ENCODE peak calls at places on chromosomes 5 and 9, in seven cellular contexts. V is H9, I is mesenchymal stem cell, M is IMR-90, H is mesendoderm, B is trophoblast cell, K is H1. E is an unnamed sample.

GRCh38 chr9:81737871-81738507 is 48.6 kb upstream of the TLE1 start:
- DNase-seq in K (no peak), B (peak), V (no peak), I (peak), H (peak), M (peak), E (no peak)

GRCh38 chr9:113393281-113393680 is 7.8 kb downstream of the ALAD start:
- DNase-seq in M (no peak), B (no peak), I (no peak), V (no peak), K (no peak), H (no peak), E (no peak)

GRCh38 chr5:14818931-14819790 is 52.4 kb downstream of the ANKH start:
- DNase-seq in I (peak), K (no peak), H (no peak), V (no peak), M (no peak), B (no peak), E (no peak)

GRCh38 chr5:133679534-133679933 is 67.2 kb upstream of the FSTL4 start:
- DNase-seq in K (no peak), V (no peak), B (no peak), M (no peak), I (no peak), H (no peak), E (no peak)

GRCh38 chr5:150763023-150763793 is 4.4 kb upstream of the DCTN4 start:
- DNase-seq in I (peak), B (peak), V (no peak), M (peak), H (no peak), K (no peak), E (no peak)

GRCh38 chr9:13330396-13331004 is 51.0 kb upstream of the MPDZ start:
- DNase-seq in V (no peak), K (no peak), I (no peak), H (peak), M (no peak), B (no peak), E (no peak)

GRCh38 chr5:94692610-94693009 is 74.1 kb downstream of the SLF1 start:
- DNase-seq in H (no peak), B (no peak), V (no peak), I (no peak), M (no peak), K (no peak), E (no peak)

GRCh38 chr5:36880761-36881160 is 4.2 kb downstream of the NIPBL start:
- DNase-seq in H (peak), K (no peak), M (no peak), V (no peak), B (no peak), I (peak), E (no peak)

GRCh38 chr5:119614838-119615237 is 14.5 kb upstream of the FAM170A start:
- DNase-seq in M (no peak), B (no peak), I (no peak), H (no peak), V (no peak), K (no peak), E (no peak)

GRCh38 chr5:178399723-178400115 is 167.1 kb upstream of the PHYKPL start:
- DNase-seq in V (no peak), K (no peak), B (no peak), H (no peak), M (no peak), I (no peak), E (no peak)

GRCh38 chr5:83097582-83098265 is 20.4 kb downstream of the XRCC4 start:
- DNase-seq in I (peak), K (no peak), V (no peak), M (peak), H (no peak), B (no peak), E (no peak)

GRCh38 chr5:160271396-160271795 is 41.0 kb downstream of the CCNJL start:
- DNase-seq in H (peak), V (peak), I (peak), K (no peak), M (no peak), B (no peak), E (no peak)

GRCh38 chr9:95551406-95551805 is 34.6 kb upstream of the PTCH1 start:
- DNase-seq in I (no peak), B (no peak), V (no peak), K (no peak), H (no peak), M (no peak), E (no peak)

GRCh38 chr5:147369742-147370374 is 135.0 kb downstream of the STK32A start:
- DNase-seq in H (no peak), B (no peak), I (peak), K (no peak), M (peak), V (no peak), E (no peak)

DNA sequence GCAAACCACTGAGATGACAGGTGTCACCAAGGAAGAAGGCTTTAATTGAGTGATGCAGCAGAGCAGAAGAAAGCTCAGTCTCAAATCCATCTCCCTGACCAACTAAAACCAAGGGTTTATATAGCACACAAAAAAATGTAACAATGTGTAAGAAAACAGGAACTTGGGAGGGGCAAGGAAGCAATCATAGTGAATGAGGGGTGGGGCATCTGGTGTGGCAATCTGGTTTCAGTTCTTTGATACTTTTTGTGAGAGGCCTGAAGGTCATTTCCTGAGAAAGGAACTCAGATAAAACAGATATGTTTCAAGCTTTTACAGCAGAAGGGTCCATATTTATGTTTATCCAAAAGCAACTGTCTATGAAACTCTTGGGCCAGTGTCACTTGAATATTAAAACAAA is 19.7 kb downstream of the CD180 start:
- DNase-seq in I (no peak), V (no peak), B (no peak), K (no peak), M (no peak), H (no peak), E (no peak)
- H2AK5ac ChIP-seq in I (no peak), V (no peak), B (no peak), K (no peak), M (no peak), H (no peak), E (no peak)

GRCh38 chr5:177186645-177187044 is 53.1 kb downstream of the NSD1 start:
- DNase-seq in M (no peak), I (no peak), K (no peak), V (no peak), B (no peak), H (no peak), E (no peak)

GRCh38 chr5:177189416-177189815 is 55.8 kb downstream of the NSD1 start:
- DNase-seq in V (no peak), I (peak), B (no peak), M (peak), K (no peak), H (no peak), E (no peak)

GRCh38 chr5:177189965-177190364 is 56.4 kb downstream of the NSD1 start:
- DNase-seq in V (no peak), H (no peak), M (no peak), I (no peak), B (peak), K (no peak), E (no peak)

GRCh38 chr5:177185993-177186392 is 52.4 kb downstream of the NSD1 start:
- DNase-seq in I (no peak), K (no peak), M (no peak), B (no peak), V (no peak), H (no peak), E (no peak)

DNA sequence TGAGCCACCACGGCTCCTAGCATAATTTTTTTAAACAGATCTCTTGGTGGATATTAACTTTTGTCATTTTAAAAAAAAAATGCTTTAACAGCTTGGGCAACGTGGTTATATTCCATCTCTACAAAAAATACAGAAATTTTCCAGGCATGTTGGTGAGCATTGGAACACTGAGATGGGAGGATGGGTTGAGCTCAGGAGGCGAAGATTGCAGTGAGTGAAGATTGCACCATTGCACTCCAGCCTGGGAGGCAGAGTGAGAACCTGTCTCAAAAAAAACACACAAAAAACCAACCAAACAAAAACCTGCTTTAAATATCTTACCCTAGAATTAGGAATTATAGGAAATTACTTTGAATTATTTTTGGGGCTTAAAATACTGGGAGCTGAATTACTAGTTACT is 55.2 kb downstream of the NSD1 start:
- DNase-seq in H (no peak), B (no peak), I (no peak), M (no peak), V (no peak), K (no peak), E (no peak)
- H3K18ac ChIP-seq in H (no peak), B (no peak), I (no peak), M (no peak), V (no peak), K (no peak), E (no peak)

DNA sequence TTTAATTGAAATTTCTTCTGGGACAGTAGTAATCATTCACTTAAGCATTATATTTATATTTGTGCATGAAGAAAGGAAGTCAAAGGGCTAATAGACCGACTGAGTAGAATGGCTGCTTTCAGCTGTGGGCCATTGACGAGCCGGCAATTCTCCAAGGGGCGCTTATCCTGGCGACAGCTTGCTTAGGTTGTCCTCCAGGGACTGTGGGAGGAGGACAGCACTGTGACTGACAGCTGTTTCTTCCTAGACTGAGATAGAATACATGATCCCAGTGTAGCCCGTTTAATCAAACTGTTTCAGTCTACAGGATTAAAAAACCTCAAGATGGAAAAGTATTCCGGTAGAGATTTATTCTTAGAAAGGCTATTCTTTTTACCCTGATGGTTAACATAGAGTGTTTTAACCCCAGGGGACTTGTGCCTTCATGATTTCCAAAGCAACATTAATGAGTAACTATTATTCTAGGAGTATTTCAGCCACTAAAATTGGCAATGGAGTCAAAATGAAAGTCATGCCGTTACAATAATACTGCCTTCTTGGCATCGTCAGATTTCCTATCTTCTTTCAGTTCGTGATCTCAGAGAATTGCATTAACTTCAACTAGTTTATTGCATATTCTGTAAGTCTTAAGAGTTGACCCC is 943.0 kb upstream of the WWC1 start:
- DNase-seq in H (no peak), B (no peak), I (no peak), K (no peak), M (no peak), V (no peak), E (no peak)
- H2AK5ac ChIP-seq in H (no peak), B (no peak), I (no peak), K (no peak), M (no peak), V (no peak), E (no peak)

DNA sequence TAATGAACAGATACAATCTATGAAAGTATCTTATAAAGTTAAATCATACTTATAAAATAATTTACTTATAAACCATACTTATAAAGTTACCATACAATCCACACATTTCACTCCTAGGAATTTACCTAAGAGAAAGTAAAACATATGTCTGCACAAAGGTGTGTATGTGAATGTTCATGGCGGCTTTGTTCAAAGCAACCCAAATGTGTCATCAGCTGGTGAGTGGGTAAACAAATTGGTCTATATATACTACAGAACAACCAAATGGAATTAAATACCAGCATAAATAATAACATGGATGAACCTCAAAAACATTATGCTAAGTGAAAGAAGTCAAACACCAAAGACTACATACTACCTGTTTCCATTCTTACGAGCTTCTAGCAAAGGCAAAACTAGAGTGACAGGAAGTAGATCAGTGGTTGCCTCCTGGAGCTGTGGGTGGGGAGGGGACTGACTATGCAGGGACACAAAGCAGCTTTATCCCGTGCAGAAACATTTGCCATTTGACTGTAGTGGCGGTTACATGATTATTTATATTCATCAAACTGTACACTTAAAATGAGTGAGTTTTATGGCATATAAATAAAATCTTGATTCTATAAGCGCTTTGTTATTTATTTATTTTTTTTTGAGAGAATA is 10.6 kb downstream of the TRAF1 start:
- DNase-seq in H (no peak), I (no peak), B (no peak), M (no peak), K (no peak), V (no peak), E (no peak)
- H3K18ac ChIP-seq in H (no peak), I (no peak), B (no peak), M (no peak), K (no peak), V (no peak), E (no peak)

GRCh38 chr5:169716287-169716686 is 79.2 kb downstream of the DOCK2 start:
- DNase-seq in I (peak), M (peak), B (peak), K (no peak), H (peak), V (no peak), E (no peak)

GRCh38 chr5:169710675-169711074 is 73.6 kb downstream of the DOCK2 start:
- DNase-seq in H (no peak), B (no peak), I (no peak), V (no peak), M (no peak), K (no peak), E (no peak)

GRCh38 chr5:169712428-169712827 is 75.4 kb downstream of the DOCK2 start:
- DNase-seq in I (no peak), M (peak), H (no peak), B (no peak), V (no peak), K (no peak), E (no peak)

GRCh38 chr5:169707714-169708113 is 70.6 kb downstream of the DOCK2 start:
- DNase-seq in B (no peak), V (no peak), H (no peak), K (no peak), I (no peak), M (no peak), E (no peak)

DNA sequence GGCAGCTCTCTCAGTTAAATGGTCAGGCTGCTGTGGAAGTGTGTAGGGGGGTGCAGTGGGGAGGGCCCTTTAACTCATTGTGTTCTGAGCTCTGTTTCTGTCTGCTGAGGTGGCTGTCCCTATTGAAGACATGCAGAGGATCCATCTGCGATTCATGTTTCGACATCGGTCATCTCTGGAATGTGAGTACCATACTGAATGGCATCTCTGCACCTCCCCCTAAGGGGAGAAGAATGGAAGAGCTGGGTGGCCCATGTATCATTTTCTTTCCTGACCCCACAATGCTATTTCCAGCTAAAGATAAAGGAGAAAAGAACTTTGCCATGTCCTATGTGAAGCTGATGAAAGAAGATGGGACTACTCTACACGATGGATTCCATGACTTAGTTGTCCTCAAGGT is 74.8 kb downstream of the DOCK2 start:
- DNase-seq in K (no peak), M (no peak), V (no peak), H (peak), B (no peak), I (no peak), E (no peak)
- H2AK5ac ChIP-seq in K (no peak), M (peak), V (no peak), H (no peak), B (no peak), I (no peak), E (no peak)

GRCh38 chr5:139282195-139282557 is 11.4 kb upstream of the MATR3 start:
- DNase-seq in M (peak), I (peak), H (no peak), K (no peak), B (no peak), V (no peak), E (no peak)

GRCh38 chr5:139283252-139284166 is 10.0 kb upstream of the MATR3 start:
- DNase-seq in M (no peak), B (peak), H (peak), I (no peak), K (no peak), V (no peak), E (no peak)

GRCh38 chr5:139287890-139288635 is 5.5 kb upstream of the MATR3 start:
- DNase-seq in H (no peak), I (no peak), V (no peak), M (no peak), K (no peak), B (no peak), E (no peak)

GRCh38 chr5:139285651-139286392 is 7.7 kb upstream of the MATR3 start:
- DNase-seq in K (no peak), I (no peak), V (no peak), M (no peak), H (no peak), B (no peak), E (no peak)

GRCh38 chr5:139284295-139284694 is 9.2 kb upstream of the MATR3 start:
- DNase-seq in I (no peak), K (no peak), M (no peak), H (no peak), B (no peak), V (no peak), E (no peak)
- H3K18ac ChIP-seq in I (no peak), K (no peak), M (no peak), H (no peak), B (no peak), V (no peak), E (no peak)

GRCh38 chr9:78871086-78871451 is 574.1 kb downstream of the PSAT1 start:
- DNase-seq in H (no peak), B (no peak), M (no peak), K (no peak), V (no peak), I (no peak), E (no peak)
- H2AK5ac ChIP-seq in H (no peak), B (no peak), M (peak), K (no peak), V (no peak), I (peak), E (no peak)

GRCh38 chr5:25950681-25951080 is 1087.7 kb downstream of the CDH9 start:
- DNase-seq in B (no peak), I (no peak), H (peak), V (no peak), M (no peak), K (no peak), E (no peak)
- H3K18ac ChIP-seq in B (no peak), I (no peak), H (no peak), V (no peak), M (no peak), K (no peak), E (no peak)